ENCODE peak calls at places on chromosomes 13 and 19, in ten cellular contexts. One of them, this sample, is unnamed.

GRCh38 chr13:112759834-112760233 is 70.0 kb downstream of the ATP11A start:
- DNase-seq in IMR-90: no peak
- DNase-seq in nephron progenitor cell: no peak
- DNase-seq in ovary: no peak
- DNase-seq in A549: no peak
- DNase-seq in H9: no peak
- DNase-seq in RWPE1: no peak
- DNase-seq in RWPE2: no peak
- DNase-seq in transverse colon: no peak
- DNase-seq in heart right ventricle: no peak
- DNase-seq in this sample: no peak

GRCh38 chr19:6971366-6971765 is 49.9 kb downstream of the MBD3L2B start:
- DNase-seq in IMR-90: no peak
- DNase-seq in nephron progenitor cell: no peak
- DNase-seq in ovary: no peak
- DNase-seq in A549: no peak
- DNase-seq in H9: no peak
- DNase-seq in RWPE1: peak
- DNase-seq in RWPE2: no peak
- DNase-seq in transverse colon: no peak
- DNase-seq in heart right ventricle: no peak
- DNase-seq in this sample: no peak

GRCh38 chr19:6412111-6412999 is 12.3 kb downstream of the KHSRP start:
- DNase-seq in IMR-90: no peak
- DNase-seq in nephron progenitor cell: peak
- DNase-seq in ovary: peak
- DNase-seq in A549: peak
- DNase-seq in H9: peak
- DNase-seq in RWPE1: no peak
- DNase-seq in RWPE2: no peak
- DNase-seq in transverse colon: peak
- DNase-seq in heart right ventricle: no peak
- DNase-seq in this sample: peak

GRCh38 chr19:17357078-17357666 is 19.8 kb downstream of the GTPBP3 start:
- DNase-seq in IMR-90: no peak
- DNase-seq in nephron progenitor cell: no peak
- DNase-seq in ovary: no peak
- DNase-seq in A549: no peak
- DNase-seq in H9: no peak
- DNase-seq in RWPE1: no peak
- DNase-seq in RWPE2: no peak
- DNase-seq in transverse colon: no peak
- DNase-seq in heart right ventricle: no peak
- DNase-seq in this sample: no peak

GRCh38 chr19:2810141-2811091 is 9.3 kb upstream of the ZNF554 start:
- DNase-seq in IMR-90: no peak
- DNase-seq in nephron progenitor cell: no peak
- DNase-seq in ovary: no peak
- DNase-seq in A549: no peak
- DNase-seq in H9: no peak
- DNase-seq in RWPE1: no peak
- DNase-seq in RWPE2: peak
- DNase-seq in transverse colon: no peak
- DNase-seq in heart right ventricle: no peak
- DNase-seq in this sample: no peak

GRCh38 chr13:100403675-100404074 is 184.9 kb downstream of the GGACT start:
- DNase-seq in IMR-90: no peak
- DNase-seq in nephron progenitor cell: no peak
- DNase-seq in ovary: no peak
- DNase-seq in A549: no peak
- DNase-seq in H9: peak
- DNase-seq in RWPE1: no peak
- DNase-seq in RWPE2: no peak
- DNase-seq in transverse colon: no peak
- DNase-seq in heart right ventricle: no peak
- DNase-seq in this sample: no peak

GRCh38 chr13:46339035-46339666 is 47.9 kb downstream of the RUBCNL start:
- DNase-seq in IMR-90: peak
- DNase-seq in nephron progenitor cell: no peak
- DNase-seq in ovary: no peak
- DNase-seq in A549: no peak
- DNase-seq in H9: no peak
- DNase-seq in RWPE1: no peak
- DNase-seq in RWPE2: no peak
- DNase-seq in transverse colon: peak
- DNase-seq in heart right ventricle: peak
- DNase-seq in this sample: no peak

GRCh38 chr13:111488466-111489132 is 168.2 kb downstream of the TEX29 start:
- DNase-seq in IMR-90: no peak
- DNase-seq in nephron progenitor cell: no peak
- DNase-seq in ovary: no peak
- DNase-seq in A549: no peak
- DNase-seq in H9: no peak
- DNase-seq in RWPE1: no peak
- DNase-seq in RWPE2: peak
- DNase-seq in transverse colon: no peak
- DNase-seq in heart right ventricle: no peak
- DNase-seq in this sample: no peak

GRCh38 chr19:35986664-35987570 is 8.1 kb upstream of the SDHAF1 start:
- DNase-seq in IMR-90: no peak
- DNase-seq in nephron progenitor cell: peak
- DNase-seq in ovary: no peak
- DNase-seq in A549: peak
- DNase-seq in H9: peak
- DNase-seq in RWPE1: no peak
- DNase-seq in RWPE2: no peak
- DNase-seq in transverse colon: peak
- DNase-seq in heart right ventricle: peak
- DNase-seq in this sample: peak

GRCh38 chr13:110306960-110307696 is at the start of the genes COL4A1 and COL4A2:
- DNase-seq in IMR-90: peak
- DNase-seq in nephron progenitor cell: peak
- DNase-seq in ovary: peak
- DNase-seq in A549: peak
- DNase-seq in H9: peak
- DNase-seq in RWPE1: peak
- DNase-seq in RWPE2: no peak
- DNase-seq in transverse colon: peak
- DNase-seq in heart right ventricle: peak
- DNase-seq in this sample: peak

GRCh38 chr19:5463959-5464358 is 8.7 kb downstream of the ZNRF4 start:
- DNase-seq in IMR-90: no peak
- DNase-seq in nephron progenitor cell: no peak
- DNase-seq in ovary: no peak
- DNase-seq in A549: no peak
- DNase-seq in H9: no peak
- DNase-seq in RWPE1: no peak
- DNase-seq in RWPE2: no peak
- DNase-seq in transverse colon: no peak
- DNase-seq in heart right ventricle: no peak
- DNase-seq in this sample: no peak

GRCh38 chr13:97182065-97182890 is 39.9 kb upstream of the MBNL2 start:
- DNase-seq in IMR-90: no peak
- DNase-seq in nephron progenitor cell: no peak
- DNase-seq in ovary: no peak
- DNase-seq in A549: no peak
- DNase-seq in H9: no peak
- DNase-seq in RWPE1: no peak
- DNase-seq in RWPE2: no peak
- DNase-seq in transverse colon: no peak
- DNase-seq in heart right ventricle: no peak
- DNase-seq in this sample: no peak

GRCh38 chr13:53873558-53873957 is 844.9 kb downstream of the OLFM4 start:
- DNase-seq in IMR-90: no peak
- DNase-seq in nephron progenitor cell: no peak
- DNase-seq in ovary: no peak
- DNase-seq in A549: no peak
- DNase-seq in H9: peak
- DNase-seq in RWPE1: no peak
- DNase-seq in RWPE2: no peak
- DNase-seq in transverse colon: no peak
- DNase-seq in heart right ventricle: no peak
- DNase-seq in this sample: no peak

GRCh38 chr13:30984620-30985019 is 52.2 kb downstream of the TEX26 start:
- DNase-seq in IMR-90: no peak
- DNase-seq in nephron progenitor cell: no peak
- DNase-seq in ovary: no peak
- DNase-seq in A549: no peak
- DNase-seq in H9: no peak
- DNase-seq in RWPE1: no peak
- DNase-seq in RWPE2: no peak
- DNase-seq in transverse colon: no peak
- DNase-seq in heart right ventricle: no peak
- DNase-seq in this sample: no peak

DNA sequence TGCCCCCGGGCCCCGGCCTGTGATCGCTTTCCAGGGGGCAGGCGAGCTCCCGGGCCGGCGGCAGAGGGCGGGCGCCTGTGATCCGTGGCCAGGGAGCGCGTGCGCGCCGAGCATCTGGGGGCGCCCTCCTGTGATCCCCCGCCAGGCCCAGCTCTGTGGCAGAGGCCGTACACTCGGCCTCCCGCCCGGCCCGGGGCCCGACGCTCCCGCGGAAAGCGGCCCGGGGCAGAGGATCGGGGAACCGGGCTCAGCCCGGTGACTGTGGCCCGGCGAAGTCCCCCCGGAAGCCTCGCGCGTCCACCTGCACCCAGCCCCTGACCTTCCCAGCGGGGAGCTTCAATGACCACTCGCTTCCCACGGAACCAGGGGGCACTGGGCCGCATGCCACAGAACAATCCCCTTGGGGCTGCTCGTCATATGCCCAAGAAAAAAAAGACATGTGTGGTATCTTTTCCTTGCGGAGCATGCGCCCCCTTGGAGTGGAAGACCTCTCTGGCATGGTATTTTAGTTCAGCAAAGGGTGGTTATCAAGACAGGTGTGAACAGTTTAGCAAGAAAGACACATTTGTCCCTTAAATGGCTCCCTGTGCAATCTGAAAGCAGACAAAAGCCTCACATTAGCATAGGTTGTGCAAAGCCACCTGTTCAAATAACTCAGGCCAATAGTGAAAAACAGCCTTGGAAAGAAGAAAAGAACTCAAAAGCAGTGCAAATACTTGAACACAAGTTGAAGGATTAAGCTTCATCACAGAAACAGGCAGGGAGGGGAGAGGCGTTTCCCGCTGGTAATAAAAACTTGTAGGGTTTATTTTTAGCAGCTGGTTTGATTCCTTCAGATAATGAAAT is 290.8 kb upstream of the SOX21 start:
- DNase-seq in IMR-90: no peak
- DNase-seq in nephron progenitor cell: peak
- DNase-seq in ovary: no peak
- DNase-seq in A549: no peak
- DNase-seq in H9: peak
- DNase-seq in RWPE1: no peak
- DNase-seq in RWPE2: no peak
- DNase-seq in transverse colon: no peak
- DNase-seq in heart right ventricle: no peak
- DNase-seq in this sample: peak
- TF ChIP-seq CTCF in IMR-90: no peak
- TF ChIP-seq CTCF in nephron progenitor cell: no peak
- TF ChIP-seq CTCF in ovary: no peak
- TF ChIP-seq CTCF in A549: no peak
- TF ChIP-seq CTCF in H9: no peak
- TF ChIP-seq CTCF in RWPE1: no peak
- TF ChIP-seq CTCF in RWPE2: no peak
- TF ChIP-seq CTCF in transverse colon: no peak
- TF ChIP-seq CTCF in heart right ventricle: no peak
- TF ChIP-seq CTCF in this sample: no peak

GRCh38 chr13:74017301-74018092 is 116.7 kb downstream of the KLF12 start:
- DNase-seq in IMR-90: no peak
- DNase-seq in nephron progenitor cell: no peak
- DNase-seq in ovary: no peak
- DNase-seq in A549: no peak
- DNase-seq in H9: no peak
- DNase-seq in RWPE1: no peak
- DNase-seq in RWPE2: no peak
- DNase-seq in transverse colon: no peak
- DNase-seq in heart right ventricle: no peak
- DNase-seq in this sample: no peak

GRCh38 chr13:74009100-74009668 is 125.0 kb downstream of the KLF12 start:
- DNase-seq in IMR-90: no peak
- DNase-seq in nephron progenitor cell: no peak
- DNase-seq in ovary: no peak
- DNase-seq in A549: no peak
- DNase-seq in H9: no peak
- DNase-seq in RWPE1: no peak
- DNase-seq in RWPE2: no peak
- DNase-seq in transverse colon: no peak
- DNase-seq in heart right ventricle: no peak
- DNase-seq in this sample: no peak

GRCh38 chr13:74015137-74015536 is 119.1 kb downstream of the KLF12 start:
- DNase-seq in IMR-90: peak
- DNase-seq in nephron progenitor cell: no peak
- DNase-seq in ovary: no peak
- DNase-seq in A549: no peak
- DNase-seq in H9: no peak
- DNase-seq in RWPE1: peak
- DNase-seq in RWPE2: no peak
- DNase-seq in transverse colon: no peak
- DNase-seq in heart right ventricle: no peak
- DNase-seq in this sample: no peak
- TF ChIP-seq CTCF in IMR-90: peak
- TF ChIP-seq CTCF in nephron progenitor cell: peak
- TF ChIP-seq CTCF in ovary: no peak
- TF ChIP-seq CTCF in A549: peak
- TF ChIP-seq CTCF in H9: peak
- TF ChIP-seq CTCF in RWPE1: no peak
- TF ChIP-seq CTCF in RWPE2: peak
- TF ChIP-seq CTCF in transverse colon: no peak
- TF ChIP-seq CTCF in heart right ventricle: peak
- TF ChIP-seq CTCF in this sample: peak

DNA sequence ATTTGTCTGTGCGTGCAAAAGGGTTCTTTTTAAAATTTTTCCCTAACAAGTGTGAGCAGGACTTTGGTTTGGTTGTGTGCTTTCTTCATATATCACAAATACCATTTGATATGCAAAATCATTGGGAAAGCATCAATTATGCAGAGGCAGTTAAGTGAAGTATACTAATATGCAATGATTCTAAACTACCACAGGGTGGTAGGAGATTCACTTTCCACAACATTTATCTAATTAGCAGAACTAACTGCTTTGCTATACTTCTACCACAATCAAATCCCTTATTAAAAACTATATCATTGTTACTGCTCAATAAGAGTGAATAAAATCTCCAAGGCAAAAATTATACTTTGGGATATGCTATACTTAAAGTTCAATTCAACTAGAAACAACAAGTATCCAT is 2738.9 kb upstream of the PCDH20 start:
- DNase-seq in IMR-90: peak
- DNase-seq in nephron progenitor cell: no peak
- DNase-seq in ovary: no peak
- DNase-seq in A549: peak
- DNase-seq in H9: no peak
- DNase-seq in RWPE1: no peak
- DNase-seq in RWPE2: no peak
- DNase-seq in transverse colon: no peak
- DNase-seq in heart right ventricle: no peak
- DNase-seq in this sample: no peak
- TF ChIP-seq CTCF in IMR-90: peak
- TF ChIP-seq CTCF in nephron progenitor cell: no peak
- TF ChIP-seq CTCF in ovary: no peak
- TF ChIP-seq CTCF in A549: no peak
- TF ChIP-seq CTCF in H9: peak
- TF ChIP-seq CTCF in RWPE1: peak
- TF ChIP-seq CTCF in RWPE2: peak
- TF ChIP-seq CTCF in transverse colon: no peak
- TF ChIP-seq CTCF in heart right ventricle: peak
- TF ChIP-seq CTCF in this sample: peak

GRCh38 chr19:19209372-19209771 is 2.4 kb upstream of the NCAN start:
- DNase-seq in IMR-90: no peak
- DNase-seq in nephron progenitor cell: no peak
- DNase-seq in ovary: no peak
- DNase-seq in A549: no peak
- DNase-seq in H9: no peak
- DNase-seq in RWPE1: no peak
- DNase-seq in RWPE2: no peak
- DNase-seq in transverse colon: no peak
- DNase-seq in heart right ventricle: no peak
- DNase-seq in this sample: no peak
- TF ChIP-seq CTCF in IMR-90: no peak
- TF ChIP-seq CTCF in nephron progenitor cell: no peak
- TF ChIP-seq CTCF in ovary: no peak
- TF ChIP-seq CTCF in A549: no peak
- TF ChIP-seq CTCF in H9: no peak
- TF ChIP-seq CTCF in RWPE1: no peak
- TF ChIP-seq CTCF in RWPE2: no peak
- TF ChIP-seq CTCF in transverse colon: no peak
- TF ChIP-seq CTCF in heart right ventricle: no peak
- TF ChIP-seq CTCF in this sample: no peak